ENCODE peak calls at places on chromosomes 4 and X, in nine cellular contexts. V is A549, G is hepatocyte, T is colonic mucosa, X is aorta, R is PC-9, Z is mesendoderm, B is GM23338, L is lower lobe of right lung. W is an unnamed sample.

GRCh38 chrX:47502591-47503222 is 19.7 kb upstream of the ZNF41 start:
- DNase-seq in L (no peak), R (no peak), B (no peak), T (no peak), V (no peak), X (no peak), G (no peak), Z (no peak), W (no peak)

GRCh38 chr4:188107931-188108843 is 1.2 kb downstream of the TRIML2 start:
- DNase-seq in B (peak; percentile 89), L (no peak), Z (peak; percentile 81), X (no peak), T (no peak), V (peak; percentile 15), R (no peak), G (no peak), W (no peak)

GRCh38 chr4:177177446-177178160 is 132.1 kb upstream of the NEIL3 start:
- DNase-seq in G (no peak), B (no peak), R (no peak), V (no peak), L (no peak), T (no peak), Z (no peak), X (no peak), W (no peak)

GRCh38 chrX:108221481-108221880 is 129.9 kb downstream of the ATG4A start:
- DNase-seq in T (no peak), V (no peak), R (no peak), B (no peak), L (no peak), Z (no peak), X (no peak), G (no peak), W (no peak)

GRCh38 chrX:41474726-41475100 is 27.6 kb downstream of the NYX start:
- DNase-seq in X (no peak), Z (peak; percentile 13), T (no peak), R (no peak), V (no peak), L (no peak), B (peak; percentile 8), G (no peak), W (no peak)

GRCh38 chr4:44927361-44928061 is 201.2 kb upstream of the GNPDA2 start:
- DNase-seq in R (no peak), X (no peak), V (peak; percentile 0), G (peak; percentile 54), L (no peak), Z (peak; percentile 54), B (peak; percentile 76), T (no peak), W (peak; percentile 21)

GRCh38 chr4:139740531-139741041 is 75.0 kb downstream of the MGST2 start:
- DNase-seq in B (no peak), G (peak; percentile 83), V (peak; percentile 6), R (peak; percentile 58), Z (peak; percentile 31), X (peak; percentile 83), L (peak; percentile 70), T (peak; percentile 42), W (no peak)

GRCh38 chrX:65926095-65927019 is 113.5 kb downstream of the VSIG4 start:
- DNase-seq in L (no peak), B (no peak), Z (no peak), V (no peak), X (no peak), T (no peak), R (no peak), G (no peak), W (no peak)

GRCh38 chrX:16587776-16588175 is 62.2 kb upstream of the S100G start:
- DNase-seq in X (no peak), B (no peak), L (no peak), V (no peak), Z (no peak), G (no peak), T (no peak), R (no peak), W (no peak)

GRCh38 chr4:152707632-152708031 is 27.8 kb upstream of the TMEM154 start:
- DNase-seq in L (no peak), T (no peak), V (no peak), X (no peak), G (no peak), B (no peak), R (no peak), Z (no peak), W (no peak)

GRCh38 chr4:132530846-132531245 is 618.2 kb upstream of the PCDH10 start:
- DNase-seq in V (no peak), T (no peak), B (peak; percentile 32), L (no peak), X (no peak), R (no peak), Z (peak; percentile 56), G (no peak), W (no peak)

GRCh38 chr4:43331226-43332078 is 438.9 kb downstream of the GRXCR1 start:
- DNase-seq in V (no peak), L (no peak), R (no peak), G (no peak), X (no peak), Z (no peak), B (no peak), T (no peak), W (no peak)

GRCh38 chrX:47607091-47607490 is 12.6 kb downstream of the SYN1 start:
- DNase-seq in L (no peak), Z (no peak), G (no peak), X (no peak), T (no peak), B (no peak), V (no peak), R (no peak), W (no peak)

GRCh38 chrX:149531599-149531998 is 9.2 kb upstream of the EOLA1 start:
- DNase-seq in L (no peak), B (no peak), V (no peak), T (no peak), R (no peak), G (no peak), Z (no peak), X (no peak), W (no peak)

GRCh38 chr4:10734697-10735096 is 50.1 kb upstream of the CLNK start:
- DNase-seq in R (no peak), Z (no peak), X (no peak), T (no peak), L (no peak), G (no peak), B (no peak), V (no peak), W (no peak)

GRCh38 chr4:836003-836511 is 10.1 kb upstream of the CPLX1 start:
- DNase-seq in R (no peak), G (no peak), X (peak; percentile 21), V (no peak), Z (no peak), B (no peak), T (no peak), L (peak; percentile 42), W (no peak)

GRCh38 chr4:833156-833555 is 7.2 kb upstream of the CPLX1 start:
- DNase-seq in V (no peak), L (peak; percentile 28), G (no peak), X (peak; percentile 29), B (no peak), R (no peak), Z (no peak), T (no peak), W (no peak)

GRCh38 chr4:835148-836002 is 9.4 kb upstream of the CPLX1 start:
- DNase-seq in T (peak; percentile 63), B (no peak), V (no peak), R (peak; percentile 82), Z (no peak), L (peak; percentile 57), X (peak; percentile 39), G (no peak), W (no peak)

GRCh38 chr4:833731-834367 is 7.9 kb upstream of the CPLX1 start:
- DNase-seq in V (no peak), T (no peak), G (no peak), X (peak; percentile 17), Z (no peak), B (no peak), L (peak; percentile 24), R (no peak), W (no peak)

GRCh38 chr4:834368-835147 is 8.6 kb upstream of the CPLX1 start:
- DNase-seq in R (no peak), T (no peak), Z (no peak), G (no peak), X (peak; percentile 37), V (no peak), B (no peak), L (peak; percentile 32), W (no peak)
- H3K4me1 ChIP-seq in R (no peaks in the 10 kb centered on the region), T (no peaks in the 10 kb centered on the region), Z (no peaks in the 10 kb centered on the region), G (no peaks in the 10 kb centered on the region), X (no peaks in the 10 kb centered on the region), V (no peaks in the 10 kb centered on the region), B (no peaks in the 10 kb centered on the region), L (no peaks in the 10 kb centered on the region), W (no peaks in the 10 kb centered on the region)

DNA sequence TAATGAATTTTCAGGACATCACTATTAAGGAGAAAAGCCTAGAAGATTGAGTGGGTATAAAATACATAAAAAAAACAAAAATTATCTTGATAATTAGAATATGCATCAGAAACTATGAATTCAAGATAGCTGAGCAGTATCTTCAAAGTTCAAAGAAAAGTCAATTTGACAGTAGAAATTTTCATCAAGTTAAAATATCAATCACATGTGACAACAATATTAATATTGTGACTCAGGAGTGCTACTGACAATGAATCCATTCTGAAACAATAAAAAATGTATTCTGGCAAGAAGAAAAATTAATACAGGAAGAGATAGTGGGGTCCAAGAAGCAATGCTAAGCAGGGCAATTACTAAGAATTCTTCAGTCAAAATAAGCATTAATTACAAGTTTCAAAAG is 151.9 kb upstream of the GLRA2 start:
- DNase-seq in X (no peak), L (no peak), R (no peak), B (no peak), G (no peak), T (no peak), Z (no peak), V (no peak), W (no peak)
- H3K4me1 ChIP-seq in X (no peaks in the 10 kb centered on the region), L (no peaks in the 10 kb centered on the region), R (no peaks in the 10 kb centered on the region), B (peaks cover 3% of the 10 kb centered on the region), G (no peaks in the 10 kb centered on the region), T (no peaks in the 10 kb centered on the region), Z (no peaks in the 10 kb centered on the region), V (no peaks in the 10 kb centered on the region), W (no peaks in the 10 kb centered on the region)

DNA sequence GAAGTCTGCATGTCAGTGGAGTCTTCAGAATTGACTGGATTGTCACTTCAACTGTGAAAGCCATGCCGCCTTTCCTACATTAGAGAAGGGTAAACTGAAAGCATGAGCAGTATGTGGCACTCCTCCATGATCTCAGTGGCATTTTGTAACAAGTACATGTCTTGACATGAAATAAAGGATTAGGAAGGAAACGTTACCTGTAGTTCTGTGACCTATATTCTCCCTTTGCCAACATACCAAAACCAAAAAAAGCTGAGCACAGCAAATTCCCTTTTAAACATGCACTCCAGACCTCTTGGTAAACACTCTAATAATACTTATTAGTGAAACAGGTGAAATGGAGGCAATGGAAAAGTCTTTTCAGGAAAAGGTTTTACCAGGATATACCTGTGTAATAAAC is 344.2 kb downstream of the GRIA2 start:
- DNase-seq in R (no peak), V (no peak), T (no peak), Z (no peak), G (no peak), X (no peak), L (no peak), B (no peak), W (no peak)
- H3K4me1 ChIP-seq in R (no peaks in the 10 kb centered on the region), V (no peaks in the 10 kb centered on the region), T (no peaks in the 10 kb centered on the region), Z (no peaks in the 10 kb centered on the region), G (no peaks in the 10 kb centered on the region), X (no peaks in the 10 kb centered on the region), L (no peaks in the 10 kb centered on the region), B (no peaks in the 10 kb centered on the region), W (no peaks in the 10 kb centered on the region)

DNA sequence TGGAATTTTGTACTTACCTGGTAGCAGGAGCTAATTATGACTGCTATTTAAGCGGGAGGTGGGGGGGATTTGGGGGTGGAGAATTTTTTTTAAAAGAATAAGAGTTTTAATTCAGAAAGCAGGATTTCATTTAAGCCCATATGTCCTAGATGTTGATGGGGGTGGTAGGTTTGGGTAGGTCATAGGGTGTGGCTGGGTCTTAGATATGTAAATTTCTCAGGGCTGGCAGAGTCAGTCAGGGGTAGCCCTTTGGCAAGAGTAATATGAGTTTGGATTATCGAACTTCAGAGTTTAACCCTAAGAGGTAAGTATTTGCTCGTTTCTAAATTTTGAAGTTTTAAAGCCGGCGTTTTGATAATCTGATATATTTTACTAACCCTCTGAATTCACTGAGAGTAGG is 35.2 kb upstream of the COX18 start:
- DNase-seq in B (no peak), G (no peak), L (no peak), T (no peak), X (no peak), V (no peak), Z (no peak), R (no peak), W (no peak)
- H3K4me1 ChIP-seq in B (peaks cover 18% of the 10 kb centered on the region), G (no peaks in the 10 kb centered on the region), L (no peaks in the 10 kb centered on the region), T (no peaks in the 10 kb centered on the region), X (no peaks in the 10 kb centered on the region), V (peaks cover 15% of the 10 kb centered on the region), Z (peaks cover 6% of the 10 kb centered on the region), R (no peaks in the 10 kb centered on the region), W (peaks cover 20% of the 10 kb centered on the region)